ENCODE peak calls at places on chromosome 14, in nine cellular contexts. A, L, P, H, J, I, Z, M and S are unnamed samples.

GRCh38 chr14:74771409-74771808 is 8.3 kb downstream of the YLPM1 start:
- DNase-seq in P (no peak), H (no peak), I (no peak), A (no peak), L (no peak), J (no peak), M (no peak), Z (peak), S (no peak)

GRCh38 chr14:68232643-68233055 is 413.1 kb downstream of the RAD51B start:
- DNase-seq in P (peak), H (no peak), L (peak), M (peak), J (peak), A (no peak), Z (peak), I (no peak), S (peak)

GRCh38 chr14:102215071-102215470 is 75.4 kb downstream of the WDR20 start:
- DNase-seq in L (no peak), A (no peak), H (no peak), I (no peak), P (no peak), Z (peak), J (no peak), M (no peak), S (no peak)

GRCh38 chr14:78524766-78525165 is 354.6 kb downstream of the NRXN3 start:
- DNase-seq in P (no peak), Z (no peak), J (no peak), H (no peak), L (no peak), A (no peak), M (no peak), I (no peak), S (no peak)

GRCh38 chr14:57987051-57987450 is 121.2 kb upstream of the SLC35F4 start:
- DNase-seq in A (no peak), L (no peak), J (no peak), M (no peak), P (no peak), Z (no peak), H (no peak), I (no peak), S (no peak)

GRCh38 chr14:92352158-92352985 is 29.4 kb downstream of the SLC24A4 start:
- DNase-seq in M (no peak), A (no peak), L (no peak), H (no peak), I (peak), Z (peak), P (peak), J (no peak), S (no peak)

GRCh38 chr14:88170333-88170732 is 152.7 kb downstream of the KCNK10 start:
- DNase-seq in I (no peak), P (no peak), J (no peak), Z (no peak), A (no peak), H (no peak), M (no peak), L (no peak), S (no peak)

GRCh38 chr14:87309557-87309956 is 683.4 kb downstream of the GALC start:
- DNase-seq in L (no peak), M (no peak), P (no peak), Z (no peak), J (no peak), I (no peak), H (no peak), A (no peak), S (no peak)

GRCh38 chr14:91380610-91381371 is 36.8 kb downstream of the CCDC88C start:
- DNase-seq in P (no peak), L (no peak), M (no peak), A (no peak), H (peak), J (no peak), I (peak), Z (peak), S (no peak)

GRCh38 chr14:51460051-51460450 is 191.7 kb upstream of the FRMD6 start:
- DNase-seq in H (no peak), I (no peak), A (no peak), L (no peak), M (no peak), J (no peak), Z (no peak), P (no peak), S (no peak)
- TF ChIP-seq CTCF in H (no peak), I (no peak), A (no peak), L (no peak), M (no peak), J (no peak), Z (no peak), P (no peak), S (no peak)

GRCh38 chr14:81268016-81268416 is 47.3 kb upstream of the GTF2A1 start:
- DNase-seq in I (peak), Z (peak), H (no peak), A (no peak), M (no peak), J (no peak), L (no peak), P (peak), S (no peak)
- TF ChIP-seq CTCF in I (peak), Z (no peak), H (no peak), A (no peak), M (no peak), J (no peak), L (no peak), P (no peak), S (no peak)

GRCh38 chr14:96294246-96294645 is 38.2 kb downstream of the BDKRB1 start:
- DNase-seq in M (no peak), H (no peak), L (no peak), Z (no peak), A (no peak), J (no peak), I (no peak), P (no peak), S (no peak)

GRCh38 chr14:96303981-96304380 is 48.0 kb downstream of the BDKRB1 start:
- DNase-seq in J (no peak), L (no peak), A (no peak), M (no peak), Z (no peak), H (no peak), I (no peak), P (no peak), S (no peak)

GRCh38 chr14:96299441-96299840 is 43.4 kb downstream of the BDKRB1 start:
- DNase-seq in L (no peak), I (no peak), M (no peak), A (no peak), P (no peak), J (no peak), H (no peak), Z (no peak), S (no peak)

GRCh38 chr14:96297000-96297399 is 41.0 kb downstream of the BDKRB1 start:
- DNase-seq in P (no peak), Z (peak), I (peak), L (no peak), M (no peak), H (no peak), A (no peak), J (no peak), S (no peak)

DNA sequence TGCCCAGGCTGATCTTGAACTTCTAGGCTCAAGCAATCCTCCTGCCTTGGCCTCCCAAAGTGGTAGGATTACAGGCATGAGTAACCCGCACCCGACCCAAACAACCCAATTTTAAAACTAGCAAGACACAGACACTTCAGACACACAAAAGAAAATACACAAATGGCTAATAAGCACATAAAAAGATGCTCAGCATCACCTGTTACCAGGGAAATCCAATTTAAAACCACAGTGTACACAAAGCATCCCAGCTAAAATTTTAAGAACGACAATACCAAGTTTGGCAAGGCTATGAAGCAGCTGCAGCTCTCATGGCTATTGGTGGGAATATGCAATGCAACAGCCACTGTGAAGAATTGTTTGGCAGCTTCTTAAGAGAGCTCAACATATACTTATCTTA is 42.0 kb downstream of the BDKRB1 start:
- DNase-seq in M (no peak), P (no peak), Z (no peak), I (no peak), J (no peak), H (no peak), L (no peak), A (no peak), S (no peak)
- TF ChIP-seq CTCF in M (no peak), P (no peak), Z (no peak), I (no peak), J (no peak), H (no peak), L (no peak), A (no peak), S (no peak)

GRCh38 chr14:32368107-32368506 is 39.0 kb downstream of the AKAP6 start:
- DNase-seq in P (no peak), H (no peak), I (no peak), M (no peak), A (no peak), J (no peak), L (no peak), Z (no peak), S (no peak)

GRCh38 chr14:32367501-32367900 is 38.4 kb downstream of the AKAP6 start:
- DNase-seq in Z (peak), A (no peak), I (no peak), M (no peak), H (no peak), P (no peak), L (no peak), J (no peak), S (no peak)

GRCh38 chr14:32364941-32365340 is 35.8 kb downstream of the AKAP6 start:
- DNase-seq in A (no peak), Z (no peak), J (no peak), P (no peak), L (no peak), H (no peak), I (no peak), M (no peak), S (no peak)

GRCh38 chr14:32366995-32367394 is 37.9 kb downstream of the AKAP6 start:
- DNase-seq in L (no peak), I (no peak), P (no peak), Z (peak), H (no peak), M (no peak), J (no peak), A (no peak), S (no peak)

GRCh38 chr14:32366256-32366655 is 37.2 kb downstream of the AKAP6 start:
- DNase-seq in H (no peak), I (no peak), A (no peak), J (no peak), M (no peak), Z (peak), L (no peak), P (no peak), S (no peak)
- TF ChIP-seq CTCF in H (no peak), I (no peak), A (no peak), J (no peak), M (no peak), Z (peak), L (no peak), P (no peak), S (no peak)

GRCh38 chr14:99389171-99389826 is 91.4 kb downstream of the SETD3 start:
- DNase-seq in H (peak), A (no peak), I (peak), P (peak), Z (peak), M (peak), L (no peak), J (peak), S (peak)
- TF ChIP-seq CTCF in H (peak), A (peak), I (peak), P (peak), Z (peak), M (no peak), L (peak), J (peak), S (peak)

GRCh38 chr14:36655963-36656768 is 5.5 kb upstream of the PAX9 start:
- DNase-seq in L (no peak), H (no peak), M (no peak), J (peak), Z (no peak), A (no peak), P (peak), I (peak), S (no peak)
- TF ChIP-seq CTCF in L (no peak), H (peak), M (no peak), J (peak), Z (peak), A (no peak), P (peak), I (peak), S (peak)

GRCh38 chr14:21910260-21910659 is 236.6 kb upstream of the OR4E1 start:
- DNase-seq in L (no peak), A (no peak), H (no peak), M (no peak), Z (no peak), P (no peak), I (no peak), J (no peak), S (no peak)
- TF ChIP-seq CTCF in L (no peak), A (no peak), H (no peak), M (no peak), Z (no peak), P (no peak), I (no peak), J (no peak), S (no peak)

GRCh38 chr14:31897581-31898186 is 179.4 kb upstream of the ARHGAP5 start:
- DNase-seq in I (no peak), P (no peak), M (no peak), H (no peak), J (no peak), L (no peak), A (no peak), Z (peak), S (no peak)
- TF ChIP-seq CTCF in I (no peak), P (no peak), M (no peak), H (no peak), J (no peak), L (no peak), A (no peak), Z (no peak), S (no peak)

GRCh38 chr14:59944909-59945308 is 25.0 kb downstream of the LRRC9 start:
- DNase-seq in M (no peak), A (no peak), L (no peak), J (no peak), H (no peak), Z (no peak), P (no peak), I (no peak), S (no peak)
- TF ChIP-seq CTCF in M (no peak), A (no peak), L (no peak), J (no peak), H (no peak), Z (no peak), P (no peak), I (peak), S (no peak)